ENCODE peak calls at places on chromosomes 6 and 20, in eight cellular contexts. S is GM20000; I is amygdala; Z is LNCaP clone FGC; D is stimulated activated CD8-positive, alpha-beta memory T cell treated with anti-CD3 and anti-CD28 coated beads, Interleukin-7, amount 100 ng/mL, for 1 hour; O is NCI-H1417 treated with DMSO at 0.1 percent for 48 hours; L is A172; T is Right ventricle myocardium superior. M is an unnamed sample.

GRCh38 chr6:149723771-149724417 is 6.0 kb upstream of the LATS1 start:
- DNase-seq in S (no peak), O (peak), Z (no peak), L (peak), T (no peak), D (peak), I (peak), M (peak)

GRCh38 chr6:4240148-4240547 is 104.8 kb upstream of the ECI2 start:
- DNase-seq in Z (no peak), T (no peak), S (no peak), L (no peak), D (no peak), I (no peak), O (no peak), M (no peak)

GRCh38 chr6:39251406-39251805 is 22.1 kb upstream of the KCNK5 start:
- DNase-seq in L (no peak), I (no peak), O (peak), S (no peak), Z (peak), T (no peak), D (no peak), M (no peak)

GRCh38 chr6:126134491-126134890 is 148.2 kb downstream of the TRMT11 start:
- DNase-seq in L (no peak), T (no peak), D (no peak), Z (no peak), I (no peak), O (no peak), S (no peak), M (no peak)

GRCh38 chr20:20856306-20856705 is 143.9 kb upstream of the RALGAPA2 start:
- DNase-seq in Z (no peak), S (no peak), T (no peak), O (no peak), L (no peak), D (no peak), I (no peak), M (no peak)

GRCh38 chr20:51736947-51737346 is 31.2 kb downstream of the ATP9A start:
- DNase-seq in D (no peak), L (no peak), S (no peak), O (no peak), I (no peak), Z (no peak), T (no peak), M (no peak)

GRCh38 chr6:128508588-128509296 is 11.7 kb downstream of the PTPRK start:
- DNase-seq in I (peak), L (peak), D (no peak), O (no peak), Z (no peak), S (no peak), T (no peak), M (no peak)

GRCh38 chr20:48338717-48339116 is 489.1 kb downstream of the PREX1 start:
- DNase-seq in L (peak), O (no peak), T (no peak), S (no peak), I (no peak), Z (no peak), D (no peak), M (no peak)

GRCh38 chr6:17938885-17939284 is 48.5 kb downstream of the KIF13A start:
- DNase-seq in O (no peak), Z (no peak), T (no peak), I (no peak), L (no peak), S (no peak), D (no peak), M (no peak)

GRCh38 chr20:23923891-23924435 is 44.4 kb upstream of the CST5 start:
- DNase-seq in I (no peak), S (no peak), O (no peak), Z (no peak), L (no peak), T (no peak), D (no peak), M (no peak)

GRCh38 chr6:90375681-90376439 is 79.2 kb upstream of the BACH2 start:
- DNase-seq in Z (peak), L (peak), I (no peak), S (no peak), T (no peak), D (no peak), O (no peak), M (no peak)

GRCh38 chr6:5998236-5998635 is 8.5 kb downstream of the NRN1 start:
- DNase-seq in D (no peak), S (no peak), O (no peak), T (no peak), L (no peak), Z (no peak), I (no peak), M (no peak)

GRCh38 chr20:42747765-42748411 is 441.8 kb downstream of the PTPRT start:
- DNase-seq in D (no peak), I (no peak), T (no peak), L (no peak), S (no peak), Z (peak), O (no peak), M (no peak)

GRCh38 chr6:137006056-137006455 is 38.7 kb downstream of the IL20RA start:
- DNase-seq in I (no peak), S (no peak), O (no peak), Z (no peak), T (no peak), D (no peak), L (no peak), M (no peak)

GRCh38 chr6:151661928-151662327 is 145.6 kb upstream of the ESR1 start:
- DNase-seq in D (no peak), T (no peak), S (no peak), Z (no peak), I (no peak), O (no peak), L (no peak), M (no peak)

M was measured in RPMI8226.